ENCODE peak calls at places on chromosomes 6 and 20, in eight cellular contexts. B is AG09319; H is T-helper 9 cell; Q is cardiac muscle cell; F is adrenal gland; Y is stimulated activated CD8-positive, alpha-beta memory T cell treated with anti-CD3 and anti-CD28 coated beads, Interleukin-2, amount 100 ng/mL, for 48 hours; Z is GM12865; D is NCI-H748 treated with DMSO at 0.1 percent for 48 hours. P is an unnamed sample.

GRCh38 chr6:151225919-151226318 is 13.8 kb upstream of the AKAP12 start:
- DNase-seq in Z (no peak), Y (no peak), D (no peak), F (no peak), B (no peak), H (no peak), Q (no peak), P (no peak)

GRCh38 chr20:52978851-52979250 is 6.7 kb downstream of the TSHZ2 start:
- DNase-seq in Y (no peak), D (no peak), B (no peak), Q (peak; percentile 25), H (no peak), F (no peak), Z (no peak), P (no peak)

GRCh38 chr6:33455051-33455450 is 675 bp downstream of the ZBTB9 start:
- DNase-seq in B (no peak), F (no peak), Q (no peak), H (no peak), Z (no peak), Y (no peak), D (no peak), P (no peak)

GRCh38 chr20:9211016-9211760 is 142.3 kb downstream of the PLCB4 start:
- DNase-seq in Z (no peak), Q (no peak), D (no peak), F (no peak), Y (no peak), H (no peak), B (no peak), P (no peak)

GRCh38 chr20:43409041-43409913 is 48.4 kb upstream of the SRSF6 start:
- DNase-seq in B (no peak), Z (peak; percentile 42), Y (no peak), D (peak; percentile 43), F (no peak), Q (peak; percentile 74), H (no peak), P (peak; percentile 73)

GRCh38 chr6:35296931-35297330 is 687 bp upstream of the DEF6 start:
- DNase-seq in D (no peak), F (no peak), B (no peak), Y (no peak), H (no peak), Z (no peak), Q (no peak), P (no peak)

GRCh38 chr6:139888691-139889122 is 514.3 kb upstream of the CITED2 start:
- DNase-seq in D (no peak), F (no peak), Y (no peak), B (no peak), H (no peak), Q (peak; percentile 39), Z (no peak), P (peak; percentile 25)

GRCh38 chr6:36954262-36954931 is at the start of gene PI16:
- DNase-seq in Y (no peak), B (no peak), Q (no peak), H (no peak), D (no peak), F (no peak), Z (no peak), P (no peak)

GRCh38 chr20:15297059-15297875 is 959.9 kb upstream of the FLRT3 start:
- DNase-seq in B (no peak), F (no peak), D (no peak), Y (no peak), Q (no peak), Z (no peak), H (no peak), P (no peak)

GRCh38 chr6:150622941-150623874 is 23.5 kb downstream of the PLEKHG1 start:
- DNase-seq in Y (no peak), Q (no peak), H (no peak), F (no peak), D (peak; percentile 35), B (no peak), Z (peak; percentile 85), P (no peak)

GRCh38 chr20:40668449-40669228 is 20.4 kb downstream of the MAFB start:
- DNase-seq in Q (no peak), B (no peak), H (no peak), Y (no peak), D (no peak), F (no peak), Z (no peak), P (no peak)

GRCh38 chr20:19620471-19620870 is 137.6 kb upstream of the RIN2 start:
- DNase-seq in Z (no peak), F (no peak), Y (no peak), Q (no peak), D (no peak), H (no peak), B (no peak), P (no peak)

GRCh38 chr6:107866606-107867301 is 42.6 kb upstream of the SCML4 start:
- DNase-seq in B (no peak), F (no peak), Y (no peak), H (no peak), Q (peak; percentile 55), D (peak; percentile 22), Z (peak; percentile 34), P (peak; percentile 56)

GRCh38 chr20:16619953-16620352 is 46.7 kb upstream of the KIF16B start:
- DNase-seq in Y (no peak), F (no peak), H (no peak), Q (no peak), B (no peak), Z (no peak), D (no peak), P (no peak)

GRCh38 chr6:163837681-163838431 is 423.3 kb downstream of the QKI start:
- DNase-seq in D (no peak), B (no peak), Y (no peak), F (no peak), Q (peak; percentile 12), H (no peak), Z (no peak), P (no peak)

GRCh38 chr6:6629416-6629815 is 40.9 kb downstream of the LY86 start:
- DNase-seq in B (no peak), H (no peak), D (no peak), F (no peak), Z (no peak), Y (no peak), Q (peak; percentile 25), P (peak; percentile 22)

GRCh38 chr6:72218125-72218524 is 331.8 kb downstream of the RIMS1 start:
- DNase-seq in D (peak; percentile 3), Z (peak; percentile 30), F (peak; percentile 15), B (no peak), H (no peak), Q (peak; percentile 43), Y (no peak), P (peak; percentile 40)

GRCh38 chr6:122322824-122323223 is 76.6 kb upstream of the HSF2 start:
- DNase-seq in F (no peak), B (peak; percentile 2), Q (peak; percentile 30), D (peak; percentile 20), Z (peak; percentile 1), Y (no peak), H (no peak), P (peak; percentile 39)

GRCh38 chr6:28807682-28808280 is 116.0 kb downstream of the TRIM27 start:
- DNase-seq in H (no peak), Y (no peak), F (no peak), D (peak; percentile 85), B (no peak), Z (peak; percentile 68), Q (peak; percentile 48), P (peak; percentile 50)

GRCh38 chr6:34522740-34523139 is 33.4 kb downstream of the SPDEF start:
- DNase-seq in H (no peak), Z (no peak), Y (no peak), Q (no peak), B (no peak), F (no peak), D (no peak), P (no peak)

GRCh38 chr6:3764516-3765333 is 13.2 kb upstream of the PXDC1 start:
- DNase-seq in F (no peak), D (no peak), Y (no peak), Z (no peak), B (no peak), Q (no peak), H (no peak), P (no peak)

GRCh38 chr20:62422636-62423325 is 4.6 kb downstream of the RBBP8NL start:
- DNase-seq in Z (no peak), H (no peak), F (no peak), B (no peak), D (no peak), Y (no peak), Q (no peak), P (no peak)

GRCh38 chr6:44049163-44049988 is 77.9 kb downstream of the MRPL14 start:
- DNase-seq in B (no peak), D (no peak), Y (no peak), Z (peak; percentile 46), F (no peak), Q (peak; percentile 76), H (no peak), P (peak; percentile 62)

GRCh38 chr20:11296951-11297350 is 620.7 kb upstream of the BTBD3 start:
- DNase-seq in Q (peak; percentile 31), Y (no peak), B (no peak), F (no peak), H (no peak), Z (no peak), D (no peak), P (peak; percentile 18)

GRCh38 chr6:3135668-3136297 is 17.3 kb downstream of the BPHL start:
- DNase-seq in H (no peak), D (no peak), B (no peak), F (no peak), Y (no peak), Z (no peak), Q (no peak), P (no peak)

GRCh38 chr20:16761305-16761829 is 13.2 kb downstream of the OTOR start:
- DNase-seq in Y (no peak), Q (peak; percentile 81), Z (peak; percentile 71), H (peak; percentile 21), B (peak; percentile 45), F (peak; percentile 51), D (peak; percentile 46), P (peak; percentile 86)

GRCh38 chr6:37724530-37725220 is 27.0 kb upstream of the MDGA1 start:
- DNase-seq in Q (no peak), Y (no peak), H (no peak), Z (no peak), B (no peak), F (no peak), D (no peak), P (no peak)

GRCh38 chr20:31760457-31761240 is 21.6 kb downstream of the TPX2 start:
- DNase-seq in Q (peak; percentile 64), D (no peak), B (peak; percentile 41), F (no peak), H (no peak), Y (no peak), Z (no peak), P (peak; percentile 65)

GRCh38 chr20:19423097-19423891 is 210.9 kb downstream of the SLC24A3 start:
- DNase-seq in B (no peak), F (no peak), Y (no peak), H (no peak), Q (no peak), D (no peak), Z (no peak), P (no peak)

GRCh38 chr6:25150863-25151262 is 128.3 kb upstream of the CARMIL1 start:
- DNase-seq in D (no peak), F (no peak), H (no peak), Z (no peak), B (no peak), Q (no peak), Y (no peak), P (no peak)

GRCh38 chr6:122801397-122801796 is 12.3 kb downstream of the SMPDL3A start:
- DNase-seq in Q (no peak), Z (no peak), Y (no peak), B (no peak), D (no peak), F (no peak), H (no peak), P (no peak)

GRCh38 chr6:155583997-155584396 is 128.4 kb upstream of the NOX3 start:
- DNase-seq in Y (no peak), F (no peak), D (no peak), Z (peak; percentile 53), Q (no peak), B (no peak), H (no peak), P (no peak)